ENCODE peak calls at places on chromosome 13, in six cellular contexts. W, V, O, N, C and S are unnamed samples.

GRCh38 chr13:51457086-51457485 is 4.2 kb upstream of the INTS6 start:
- DNase-seq in W (no peak), V (no peak), O (no peak), N (no peak), C (no peak), S (no peak)

GRCh38 chr13:31625115-31625514 is 114.2 kb upstream of the RXFP2 start:
- DNase-seq in W (no peak), V (no peak), O (no peak), N (no peak), C (no peak), S (no peak)

GRCh38 chr13:29362849-29363604 is 232.5 kb downstream of the SLC7A1 start:
- DNase-seq in W (peak), V (peak), O (no peak), N (peak), C (peak), S (peak)

GRCh38 chr13:41461527-41462124 is 4.3 kb downstream of the RGCC start:
- DNase-seq in W (no peak), V (no peak), O (no peak), N (no peak), C (no peak), S (no peak)

GRCh38 chr13:68428292-68428691 is 1198.2 kb upstream of the PCDH9 start:
- DNase-seq in W (no peak), V (no peak), O (no peak), N (no peak), C (no peak), S (no peak)

GRCh38 chr13:27053902-27054595 is 117.6 kb downstream of the USP12 start:
- DNase-seq in W (no peak), V (no peak), O (no peak), N (no peak), C (no peak), S (no peak)

GRCh38 chr13:94674609-94675348 is 37.6 kb downstream of the SOX21 start:
- DNase-seq in W (peak), V (peak), O (no peak), N (no peak), C (peak), S (peak)

GRCh38 chr13:25691654-25692053 is 319.9 kb downstream of the ATP8A2 start:
- DNase-seq in W (no peak), V (no peak), O (no peak), N (no peak), C (no peak), S (no peak)